ENCODE peak calls at places on chromosome 1, in seven cellular contexts. P is right atrium auricular region, E is mesenchymal stem cell, A is foreskin melanocyte, L is T-helper 9 cell, Q is K562, C is T follicular helper cell. G is an unnamed sample.

GRCh38 chr1:165383067-165383466 is 26.6 kb upstream of the LMX1A start:
- DNase-seq in P (peak), E (no peak), A (no peak), L (no peak), Q (no peak), C (no peak), G (no peak)

GRCh38 chr1:6245869-6246496 is 2.0 kb downstream of the HES3 start:
- DNase-seq in P (no peak), E (no peak), A (no peak), L (peak), Q (peak), C (no peak), G (no peak)

GRCh38 chr1:211642870-211643269 is 32.6 kb downstream of the NEK2 start:
- DNase-seq in P (peak), E (no peak), A (no peak), L (no peak), Q (no peak), C (no peak), G (no peak)

GRCh38 chr1:29134695-29135028 is 11.0 kb upstream of the TMEM200B start:
- DNase-seq in P (no peak), E (no peak), A (no peak), L (no peak), Q (no peak), C (no peak), G (no peak)

GRCh38 chr1:241611063-241611462 is 29.1 kb downstream of the CHML start:
- DNase-seq in P (no peak), E (peak), A (peak), L (no peak), Q (peak), C (no peak), G (no peak)

GRCh38 chr1:22447581-22448215 is 4.0 kb upstream of the ZBTB40 start:
- DNase-seq in P (no peak), E (peak), A (peak), L (no peak), Q (peak), C (no peak), G (no peak)

GRCh38 chr1:112502827-112503226 is 5.9 kb upstream of the WNT2B start:
- DNase-seq in P (no peak), E (no peak), A (no peak), L (no peak), Q (no peak), C (no peak), G (no peak)

GRCh38 chr1:32828341-32828740 is 10.9 kb downstream of the S100PBP start:
- DNase-seq in P (no peak), E (peak), A (no peak), L (no peak), Q (no peak), C (no peak), G (no peak)

GRCh38 chr1:154943649-154944421 is 7.3 kb upstream of the PMVK start:
- DNase-seq in P (no peak), E (peak), A (no peak), L (no peak), Q (peak), C (no peak), G (peak)

GRCh38 chr1:64229307-64229706 is 25.9 kb downstream of the UBE2U start:
- DNase-seq in P (no peak), E (no peak), A (no peak), L (no peak), Q (no peak), C (no peak), G (no peak)

GRCh38 chr1:226308166-226308722 is 720 bp downstream of the LIN9 start:
- DNase-seq in P (no peak), E (no peak), A (no peak), L (peak), Q (peak), C (no peak), G (no peak)

G was measured in body of pancreas.